ENCODE peak calls at places on chromosomes 11 and 22, in four cellular contexts. T, D, P and G are unnamed samples. For H3K9me3, H3K4me1 and H3K27me3, the result is how much of the 10 kb centered on the place peaks cover.

GRCh38 chr22:35328472-35328885 is 28.8 kb downstream of the TOM1 start:
- DNase-seq in P (no peak), D (no peak), T (no peak), G (peak)

GRCh38 chr11:12088047-12088481 is 22.3 kb upstream of the MICAL2 start:
- DNase-seq in P (peak), D (peak), T (no peak), G (peak)

GRCh38 chr22:35072939-35073338 is 7.0 kb downstream of the ISX start:
- DNase-seq in T (no peak), D (no peak), P (peak), G (no peak)

GRCh38 chr11:120622189-120622912 is 110.8 kb downstream of the GRIK4 start:
- DNase-seq in P (no peak), D (no peak), T (no peak), G (no peak)

GRCh38 chr22:28435960-28436359 is 243.7 kb downstream of the TTC28 start:
- DNase-seq in T (no peak), P (peak), D (no peak), G (no peak)

GRCh38 chr22:44765571-44766285 is 13.4 kb downstream of the ARHGAP8 start:
- DNase-seq in T (no peak), P (no peak), D (no peak), G (no peak)

GRCh38 chr11:4459470-4459869 is 10.4 kb downstream of the OR52K2 start:
- DNase-seq in D (no peak), T (peak), P (peak), G (no peak)

GRCh38 chr11:89327885-89328284 is 150.2 kb downstream of the TYR start:
- DNase-seq in T (no peak), P (no peak), D (no peak), G (no peak)

GRCh38 chr22:29623553-29624169 is 20.2 kb downstream of the NF2 start:
- DNase-seq in P (no peak), D (no peak), T (no peak), G (no peak)

GRCh38 chr11:133951484-133952198 is 5.1 kb downstream of the IGSF9B start:
- DNase-seq in D (no peak), P (peak), T (no peak), G (no peak)

GRCh38 chr22:41411021-41411851 is 29.5 kb downstream of the TEF start:
- DNase-seq in D (peak), T (peak), P (peak), G (peak)

GRCh38 chr11:125224391-125225015 is 60.0 kb downstream of the PKNOX2 start:
- DNase-seq in D (no peak), P (peak), T (peak), G (peak)

GRCh38 chr11:120547871-120548681 is 36.5 kb downstream of the GRIK4 start:
- DNase-seq in P (peak), D (peak), T (peak), G (peak)

GRCh38 chr22:37334461-37334858 is 52.2 kb downstream of the CYTH4 start:
- DNase-seq in D (no peak), T (no peak), P (no peak), G (no peak)

GRCh38 chr11:131855320-131855719 is 484.9 kb downstream of the NTM start:
- DNase-seq in T (no peak), P (peak), D (no peak), G (no peak)

GRCh38 chr11:17563961-17564686 is 17.1 kb downstream of the OTOG start:
- DNase-seq in D (no peak), P (no peak), T (no peak), G (no peak)

GRCh38 chr11:106565326-106565725 is 452.9 kb downstream of the GUCY1A2 start:
- DNase-seq in D (no peak), P (no peak), T (no peak), G (no peak)

GRCh38 chr22:30968924-30969531 is at the start of gene TUG1:
- DNase-seq in P (peak), D (peak), T (peak), G (peak)

GRCh38 chr22:30964858-30965257 is 3.7 kb downstream of the MORC2 start:
- DNase-seq in P (no peak), T (no peak), D (no peak), G (no peak)

GRCh38 chr22:30969532-30970355 is 679 bp downstream of the TUG1 start:
- DNase-seq in T (peak), P (peak), D (no peak), G (no peak)

GRCh38 chr22:30968015-30968923 is at the start of gene MORC2:
- DNase-seq in P (no peak), D (no peak), T (peak), G (peak)

DNA sequence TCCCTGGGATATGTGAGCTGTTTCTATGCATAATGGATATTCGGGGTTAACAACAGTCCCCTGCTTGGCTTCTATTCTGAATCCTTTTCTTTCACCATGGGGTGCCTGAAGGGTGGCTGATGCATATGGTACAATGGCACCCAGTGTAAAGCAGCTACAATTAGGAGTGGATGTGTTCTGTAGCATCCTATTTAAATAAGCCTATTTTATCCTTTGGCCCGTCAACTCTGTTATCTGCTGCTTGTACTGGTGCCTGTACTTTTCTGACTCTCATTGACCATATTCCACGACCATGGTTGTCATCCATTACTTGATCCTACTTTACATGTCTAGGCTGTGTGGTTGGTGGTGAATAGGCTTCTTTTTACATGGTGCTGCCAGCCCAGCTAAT is 1.3 kb downstream of the TUG1 start:
- DNase-seq in T (no peak), D (no peak), P (peak), G (no peak)
- H3K9me3 ChIP-seq in T (under half), D (half or more), P (under half), G (half or more)

GRCh38 chr22:22716136-22716535 is 71.7 kb downstream of the GGTLC2 start:
- DNase-seq in T (no peak), P (no peak), D (no peak), G (no peak)
- H3K4me1 ChIP-seq in T (under half), P (under half), D (under half), G (under half)

DNA sequence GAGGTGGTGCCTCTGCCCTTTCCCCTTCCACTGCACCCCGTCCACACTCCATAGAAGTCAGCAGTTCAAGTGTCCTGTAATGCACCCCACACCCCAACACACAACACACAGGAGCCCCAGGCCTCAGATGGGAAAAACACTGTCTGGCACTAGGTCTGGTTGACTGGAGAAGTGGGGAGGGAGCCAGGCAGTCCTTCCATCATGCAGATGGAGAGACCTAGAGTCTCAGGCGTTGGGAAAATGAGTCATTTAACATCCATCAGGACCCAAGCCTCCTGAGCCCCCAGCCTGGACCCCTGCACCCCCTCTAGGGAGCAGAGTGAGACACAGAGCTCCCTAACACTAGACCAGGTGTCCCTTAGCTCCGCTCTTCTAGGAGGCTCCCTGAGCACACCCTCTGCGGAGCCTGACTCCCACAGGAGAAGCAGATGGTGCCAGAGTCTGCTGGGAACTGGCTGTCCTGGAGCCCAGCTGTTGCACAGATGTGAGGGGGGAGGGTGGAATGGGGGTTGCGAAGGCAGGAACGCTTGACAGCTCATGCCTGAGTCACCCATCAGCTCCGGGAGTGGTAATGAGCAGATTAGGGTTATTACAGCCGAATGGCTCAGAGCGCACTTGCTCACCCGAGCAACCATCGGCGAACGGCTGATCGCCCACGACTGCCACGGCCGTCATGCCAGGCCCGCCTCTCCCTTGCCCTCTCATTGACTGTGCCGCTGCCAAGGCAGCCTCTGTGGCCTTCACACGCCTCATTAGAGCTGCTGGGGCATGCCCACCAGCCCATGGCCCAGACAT is 22.1 kb upstream of the SYT7 start:
- DNase-seq in T (peak), P (peak), D (peak), G (peak)
- H3K27me3 ChIP-seq in T (under half), P (under half), D (under half), G (under half)

GRCh38 chr11:70491696-70492472 is 93.6 kb downstream of the CTTN start:
- DNase-seq in D (no peak), T (no peak), P (no peak), G (no peak)
- H3K9me3 ChIP-seq in D (under half), T (under half), P (under half), G (under half)

GRCh38 chr11:82775218-82775617 is 41.6 kb upstream of the FAM181B start:
- DNase-seq in P (no peak), D (no peak), T (no peak), G (no peak)
- H3K4me1 ChIP-seq in P (under half), D (under half), T (under half), G (under half)

GRCh38 chr22:49281467-49282340 is 546.0 kb downstream of the BRD1 start:
- DNase-seq in P (no peak), D (no peak), T (no peak), G (no peak)
- H3K27me3 ChIP-seq in P (under half), D (under half), T (under half), G (under half)

DNA sequence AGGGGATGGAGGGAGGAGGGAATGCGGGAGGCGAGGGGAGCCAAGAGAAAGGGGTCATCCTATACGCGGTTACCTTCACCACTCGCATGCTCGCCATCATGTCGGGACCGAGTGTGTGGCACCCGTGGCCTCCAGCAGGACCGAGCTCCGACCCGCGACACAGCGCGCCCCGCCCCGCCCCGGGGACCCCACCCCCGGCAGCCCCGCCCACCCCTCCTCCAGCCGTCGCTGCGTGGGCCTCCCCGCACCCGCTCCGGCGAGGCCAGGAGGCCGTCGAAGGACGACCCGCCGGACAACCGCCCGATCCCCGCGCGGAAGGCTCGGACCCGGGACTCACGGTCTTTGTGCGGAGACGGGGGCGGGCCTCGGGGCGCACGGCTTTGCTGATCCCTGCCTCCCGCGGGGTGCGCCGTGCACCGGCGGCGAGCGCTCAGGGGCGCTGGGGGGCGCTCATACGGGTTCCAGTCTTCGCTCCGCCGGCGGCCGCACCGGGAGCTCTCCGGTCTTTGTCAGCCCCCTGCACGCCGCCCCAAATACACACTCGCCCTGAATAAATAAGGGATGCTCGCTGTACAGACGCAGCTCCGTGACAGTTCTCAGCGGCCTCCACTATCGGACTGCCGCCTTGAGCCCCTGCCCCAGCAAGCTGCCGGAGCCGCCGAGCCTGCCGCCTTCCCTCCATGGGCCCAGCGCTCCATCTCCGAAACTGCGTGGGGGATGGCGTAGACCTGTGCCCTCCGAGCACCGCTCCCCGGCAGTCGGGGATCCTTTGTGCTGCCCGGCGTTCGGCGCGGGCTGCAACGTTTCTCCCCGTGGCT is at the start of gene UBE2L6:
- DNase-seq in D (peak), P (peak), T (peak), G (no peak)
- H3K9me3 ChIP-seq in D (under half), P (under half), T (under half), G (under half)

DNA sequence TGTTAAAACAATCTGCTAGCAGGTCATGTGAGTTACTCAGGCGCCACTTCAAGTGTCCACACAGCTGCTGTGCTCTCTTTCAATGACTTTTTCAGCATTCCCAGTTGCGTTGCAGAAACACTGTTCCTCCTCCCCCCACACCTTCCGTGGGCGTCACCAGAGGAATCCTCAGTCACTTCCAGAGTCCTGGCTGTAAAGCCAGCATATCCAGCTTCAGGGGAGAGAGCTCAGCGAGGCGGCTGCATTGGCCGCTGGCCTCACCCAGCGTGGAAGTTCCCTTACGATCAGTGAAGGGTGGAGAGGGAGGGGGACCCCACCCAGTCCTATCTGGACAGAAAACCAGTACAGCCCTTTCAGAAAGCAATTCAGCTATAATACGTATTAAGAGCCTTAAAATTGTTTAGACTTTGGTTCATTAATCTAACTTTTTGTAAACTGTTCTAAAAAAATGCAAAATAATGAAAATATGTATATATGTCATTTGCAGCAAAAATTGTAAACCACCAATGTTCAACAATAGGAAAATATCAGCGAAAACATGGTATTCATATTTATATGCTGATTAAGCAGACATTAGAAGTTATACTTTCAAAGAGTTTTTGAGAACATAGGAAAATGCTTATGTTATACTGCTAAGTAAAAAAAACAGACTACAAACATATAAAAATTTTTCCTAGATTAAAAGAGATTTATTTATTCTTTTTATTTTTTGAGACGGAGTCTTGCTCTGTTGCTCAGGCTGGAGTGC is 2.8 kb upstream of the ANO9 start:
- DNase-seq in D (no peak), P (peak), T (no peak), G (no peak)
- H3K4me1 ChIP-seq in D (under half), P (under half), T (under half), G (under half)

DNA sequence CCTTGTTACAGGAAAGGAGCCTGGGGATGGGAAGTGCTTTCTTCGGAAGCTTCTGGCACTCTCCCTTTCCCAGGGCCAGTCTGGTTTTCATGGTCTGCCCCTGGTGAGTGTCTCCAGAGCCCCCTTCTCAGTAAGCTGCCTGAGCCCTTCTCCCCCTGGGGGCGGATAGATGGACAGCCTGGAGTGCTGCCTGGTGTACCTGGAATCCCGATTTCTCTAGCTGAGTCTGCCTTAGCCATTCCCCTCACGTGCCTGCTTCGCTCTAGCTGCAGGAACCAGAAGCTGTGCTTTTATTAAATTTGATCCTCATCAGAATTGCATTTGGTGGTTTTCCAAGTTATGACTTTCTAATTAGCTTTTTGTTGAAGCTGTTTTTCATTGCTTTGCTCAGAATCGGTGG is 152.9 kb upstream of the NAV2 start:
- DNase-seq in P (no peak), D (no peak), T (no peak), G (peak)
- H3K27me3 ChIP-seq in P (under half), D (under half), T (under half), G (under half)

GRCh38 chr22:22977479-22978200 is 90.0 kb downstream of the IGLL5 start:
- DNase-seq in D (no peak), P (no peak), T (no peak), G (no peak)

GRCh38 chr22:22973336-22973735 is 85.7 kb downstream of the IGLL5 start:
- DNase-seq in D (no peak), T (no peak), P (no peak), G (no peak)

GRCh38 chr22:22976033-22976922 is 88.7 kb downstream of the IGLL5 start:
- DNase-seq in P (no peak), T (no peak), D (no peak), G (no peak)

GRCh38 chr22:22974156-22974555 is 86.5 kb downstream of the IGLL5 start:
- DNase-seq in T (no peak), P (no peak), D (no peak), G (no peak)

GRCh38 chr22:22974795-22975580 is 87.4 kb downstream of the IGLL5 start:
- DNase-seq in T (no peak), P (no peak), D (no peak), G (no peak)
- H3K9me3 ChIP-seq in T (under half), P (under half), D (under half), G (under half)